ENCODE peak calls at places on chromosomes 2 and 18, in four cellular contexts. Q, C, O and W are unnamed samples.

GRCh38 chr2:15758779-15759343 is 167.2 kb downstream of the DDX1 start:
- DNase-seq in O (no peak), Q (no peak), C (no peak), W (no peak)

GRCh38 chr18:76231402-76231801 is 263.6 kb downstream of the ZNF516 start:
- DNase-seq in C (no peak), Q (no peak), O (no peak), W (no peak)

GRCh38 chr2:99072556-99072955 is 69.0 kb upstream of the C2orf15 start:
- DNase-seq in C (no peak), O (no peak), Q (no peak), W (no peak)

GRCh38 chr2:133135035-133135654 is 433.1 kb downstream of the NCKAP5 start:
- DNase-seq in Q (no peak), O (no peak), C (no peak), W (no peak)

GRCh38 chr2:71742953-71743601 is 289.7 kb downstream of the DYSF start:
- DNase-seq in Q (no peak), O (no peak), C (no peak), W (peak)

GRCh38 chr2:9844036-9844483 is 786 bp downstream of the TAF1B start:
- DNase-seq in O (peak), C (no peak), Q (no peak), W (no peak)

GRCh38 chr2:239289545-239289944 is 111.3 kb downstream of the HDAC4 start:
- DNase-seq in O (peak), Q (no peak), C (no peak), W (no peak)

GRCh38 chr2:23867449-23867848 is 59.5 kb downstream of the ATAD2B start:
- DNase-seq in Q (no peak), O (no peak), C (no peak), W (no peak)

GRCh38 chr2:217905906-217906305 is 96.9 kb downstream of the TNS1 start:
- DNase-seq in Q (no peak), O (no peak), C (no peak), W (no peak)

GRCh38 chr2:133422946-133423345 is 145.3 kb downstream of the NCKAP5 start:
- DNase-seq in C (no peak), O (no peak), Q (no peak), W (no peak)

GRCh38 chr2:231191896-231192872 is 6.2 kb upstream of the ARMC9 start:
- DNase-seq in Q (no peak), C (no peak), O (no peak), W (no peak)

GRCh38 chr2:44931177-44931795 is 10.2 kb upstream of the SIX3 start:
- DNase-seq in C (no peak), O (no peak), Q (no peak), W (no peak)

GRCh38 chr2:144522741-144523605 is 3.1 kb upstream of the ZEB2 start:
- DNase-seq in C (no peak), O (peak), Q (no peak), W (no peak)

GRCh38 chr2:42879913-42880737 is 87.7 kb upstream of the HAAO start:
- DNase-seq in Q (no peak), O (no peak), C (no peak), W (no peak)

GRCh38 chr18:32767400-32767799 is 5.4 kb downstream of the KLHL14 start:
- DNase-seq in O (no peak), C (no peak), Q (no peak), W (no peak)

GRCh38 chr2:1505031-1505441 is 91.8 kb downstream of the TPO start:
- DNase-seq in C (no peak), O (no peak), Q (no peak), W (no peak)

GRCh38 chr18:140670-141266 is 17.6 kb upstream of the USP14 start:
- DNase-seq in Q (no peak), O (no peak), C (no peak), W (no peak)

GRCh38 chr2:96527052-96527964 is 9.2 kb upstream of the ARID5A start:
- DNase-seq in O (peak), Q (peak), C (peak), W (no peak)

GRCh38 chr2:128304715-128305554 is 13.7 kb downstream of the HS6ST1 start:
- DNase-seq in Q (no peak), O (no peak), C (peak), W (no peak)

GRCh38 chr2:42567806-42568429 is 514 bp upstream of the MTA3 start:
- DNase-seq in Q (no peak), C (peak), O (peak), W (peak)

GRCh38 chr2:62016957-62017356 is 111.5 kb downstream of the COMMD1 start:
- DNase-seq in O (no peak), C (no peak), Q (no peak), W (no peak)

GRCh38 chr18:49966090-49966489 is 152.8 kb upstream of the ACAA2 start:
- DNase-seq in O (no peak), C (no peak), Q (no peak), W (no peak)

GRCh38 chr2:152399003-152399402 is 64.0 kb downstream of the FMNL2 start:
- DNase-seq in Q (no peak), O (no peak), C (no peak), W (no peak)

GRCh38 chr18:74499633-74500032 is 3.5 kb downstream of the CNDP2 start:
- DNase-seq in Q (peak), O (peak), C (peak), W (peak)

GRCh38 chr2:96145028-96145939 is at the start of gene DUSP2:
- DNase-seq in O (peak), Q (peak), C (peak), W (peak)